ENCODE peak calls at places on chromosomes 2 and 18, in four cellular contexts. L is HepG2, B is K562, C is GM12878. P is an unnamed sample.

GRCh38 chr2:105371156-105371555 is 27.7 kb downstream of the FHL2 start:
- DNase-seq in L (no peak), B (no peak), C (no peak), P (no peak)

GRCh38 chr2:17901246-17901645 is 22.8 kb downstream of the KCNS3 start:
- DNase-seq in L (no peak), B (no peak), C (no peak), P (no peak)

GRCh38 chr18:23498877-23499570 is 4.3 kb upstream of the RMC1 start:
- DNase-seq in L (peak), B (peak), C (no peak), P (peak)

GRCh38 chr2:170819941-170820646 is 3.4 kb downstream of the GAD1 start:
- DNase-seq in L (no peak), B (no peak), C (no peak), P (no peak)

GRCh38 chr2:165902929-165903328 is 50.6 kb downstream of the TTC21B start:
- DNase-seq in L (peak), B (no peak), C (no peak), P (no peak)

GRCh38 chr2:16940214-16940613 is 274.6 kb upstream of the CYRIA start:
- DNase-seq in L (no peak), B (no peak), C (no peak), P (no peak)

GRCh38 chr18:54280206-54280550 is 10.9 kb downstream of the POLI start:
- DNase-seq in L (no peak), B (no peak), C (no peak), P (no peak)

GRCh38 chr2:56372071-56372656 is 188.4 kb downstream of the CCDC85A start:
- DNase-seq in L (no peak), B (no peak), C (no peak), P (no peak)

DNA sequence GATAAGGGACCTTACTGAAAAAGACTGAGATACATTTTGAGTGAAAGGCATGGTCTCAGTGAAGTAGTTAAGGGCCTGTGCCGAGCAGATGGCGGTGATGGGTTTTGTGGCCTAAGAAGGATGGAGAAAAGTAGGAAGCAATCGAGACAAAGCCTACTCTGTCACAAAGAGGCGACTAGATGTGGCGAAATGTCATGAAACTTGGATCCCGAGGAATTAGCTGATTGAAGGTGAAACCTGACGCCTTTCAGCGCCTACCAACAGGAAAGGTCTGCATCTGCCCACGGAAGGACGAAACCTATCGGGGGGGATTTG is 543 bp upstream of the CEP192 start:
- DNase-seq in L (peak), B (no peak), C (no peak), P (peak)
- TF ChIP-seq TARDBP in L (no peak), B (no peak), C (no peak), P (no peak)

GRCh38 chr2:217370391-217370790 is 510.5 kb upstream of the TNP1 start:
- DNase-seq in L (peak), B (no peak), C (no peak), P (no peak)
- TF ChIP-seq TARDBP in L (no peak), B (no peak), C (no peak), P (no peak)

GRCh38 chr2:60707750-60708371 is 48.2 kb upstream of the PAPOLG start:
- DNase-seq in L (peak), B (peak), C (peak), P (peak)

GRCh38 chr2:60708630-60709320 is 47.3 kb upstream of the PAPOLG start:
- DNase-seq in L (no peak), B (no peak), C (no peak), P (no peak)

GRCh38 chr2:60706021-60706420 is 50.0 kb upstream of the PAPOLG start:
- DNase-seq in L (no peak), B (no peak), C (no peak), P (no peak)

GRCh38 chr2:60710707-60711106 is 45.4 kb upstream of the PAPOLG start:
- DNase-seq in L (no peak), B (no peak), C (no peak), P (no peak)
- TF ChIP-seq TARDBP in L (no peak), B (no peak), C (no peak), P (no peak)

GRCh38 chr2:69465513-69466456 is 28.6 kb upstream of the NFU1 start:
- DNase-seq in L (no peak), B (no peak), C (no peak), P (no peak)

GRCh38 chr2:69464575-69464974 is 27.3 kb upstream of the NFU1 start:
- DNase-seq in L (no peak), B (no peak), C (no peak), P (no peak)

GRCh38 chr2:69469375-69469774 is 32.1 kb upstream of the NFU1 start:
- DNase-seq in L (no peak), B (no peak), C (no peak), P (no peak)

GRCh38 chr2:69469784-69470183 is 32.5 kb upstream of the NFU1 start:
- DNase-seq in L (no peak), B (no peak), C (no peak), P (no peak)

GRCh38 chr2:69466728-69467127 is 29.5 kb upstream of the NFU1 start:
- DNase-seq in L (no peak), B (no peak), C (no peak), P (no peak)
- TF ChIP-seq TARDBP in L (no peak), B (no peak), C (no peak), P (no peak)

GRCh38 chr2:212726403-212726802 is 187.8 kb upstream of the ERBB4 start:
- DNase-seq in L (no peak), B (no peak), C (no peak), P (no peak)

GRCh38 chr2:212730994-212731393 is 192.4 kb upstream of the ERBB4 start:
- DNase-seq in L (no peak), B (no peak), C (peak), P (no peak)

GRCh38 chr2:212725180-212725579 is 186.6 kb upstream of the ERBB4 start:
- DNase-seq in L (no peak), B (no peak), C (no peak), P (no peak)

GRCh38 chr2:212728717-212729116 is 190.1 kb upstream of the ERBB4 start:
- DNase-seq in L (no peak), B (no peak), C (no peak), P (no peak)

GRCh38 chr2:212727751-212728150 is 189.1 kb upstream of the ERBB4 start:
- DNase-seq in L (no peak), B (no peak), C (peak), P (no peak)
- TF ChIP-seq TARDBP in L (no peak), B (no peak), C (no peak), P (no peak)

DNA sequence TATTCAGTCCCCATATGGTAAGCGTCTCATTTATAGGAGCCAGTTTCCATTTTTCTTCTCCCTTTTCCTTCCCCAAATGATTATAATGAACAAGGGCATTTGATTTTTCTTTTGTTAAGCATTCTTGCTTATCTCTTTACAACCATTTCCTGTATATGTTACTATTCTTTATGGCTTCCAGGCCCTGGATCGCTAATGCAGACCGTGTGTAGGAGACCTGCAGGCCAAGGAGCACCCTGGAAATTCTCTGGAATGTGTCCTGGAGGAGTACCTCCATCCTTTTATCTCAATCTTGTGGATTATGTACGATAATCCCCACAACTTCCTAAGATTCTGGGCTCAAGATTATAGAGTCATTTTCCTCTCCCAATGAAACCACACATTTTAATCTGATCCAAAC is 439.6 kb upstream of the MMADHC start:
- DNase-seq in L (no peak), B (no peak), C (no peak), P (no peak)
- TF ChIP-seq TARDBP in L (no peak), B (no peak), C (no peak), P (no peak)

GRCh38 chr2:219672406-219672805 is 45.0 kb downstream of the SLC4A3 start:
- DNase-seq in L (no peak), B (no peak), C (no peak), P (no peak)

GRCh38 chr2:219679571-219679970 is 52.1 kb downstream of the SLC4A3 start:
- DNase-seq in L (no peak), B (no peak), C (no peak), P (no peak)

GRCh38 chr2:219676586-219676985 is 49.2 kb downstream of the SLC4A3 start:
- DNase-seq in L (no peak), B (no peak), C (no peak), P (no peak)

GRCh38 chr2:219679041-219679440 is 51.6 kb downstream of the SLC4A3 start:
- DNase-seq in L (no peak), B (no peak), C (no peak), P (no peak)

DNA sequence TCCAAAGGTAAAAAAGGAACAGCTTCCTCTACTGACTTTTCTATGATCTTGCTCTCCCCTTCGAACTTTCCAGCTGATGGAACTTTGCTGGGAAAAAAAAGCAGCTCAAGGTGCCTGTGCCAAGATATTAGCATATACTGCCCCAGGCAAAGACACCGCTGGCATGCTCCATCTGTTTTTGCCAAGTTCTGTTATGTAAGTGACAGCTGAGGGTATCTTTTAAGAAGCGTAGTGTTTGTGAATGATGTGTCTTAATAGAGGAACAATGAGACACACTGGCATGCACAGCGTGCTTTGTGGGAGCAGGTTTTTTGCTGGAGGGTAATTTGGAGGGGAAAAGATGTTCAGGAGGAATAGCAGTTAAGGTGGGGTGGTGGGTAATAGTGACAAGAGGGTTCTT is 47.8 kb downstream of the SLC4A3 start:
- DNase-seq in L (no peak), B (no peak), C (no peak), P (no peak)
- TF ChIP-seq TARDBP in L (no peak), B (no peak), C (no peak), P (no peak)

DNA sequence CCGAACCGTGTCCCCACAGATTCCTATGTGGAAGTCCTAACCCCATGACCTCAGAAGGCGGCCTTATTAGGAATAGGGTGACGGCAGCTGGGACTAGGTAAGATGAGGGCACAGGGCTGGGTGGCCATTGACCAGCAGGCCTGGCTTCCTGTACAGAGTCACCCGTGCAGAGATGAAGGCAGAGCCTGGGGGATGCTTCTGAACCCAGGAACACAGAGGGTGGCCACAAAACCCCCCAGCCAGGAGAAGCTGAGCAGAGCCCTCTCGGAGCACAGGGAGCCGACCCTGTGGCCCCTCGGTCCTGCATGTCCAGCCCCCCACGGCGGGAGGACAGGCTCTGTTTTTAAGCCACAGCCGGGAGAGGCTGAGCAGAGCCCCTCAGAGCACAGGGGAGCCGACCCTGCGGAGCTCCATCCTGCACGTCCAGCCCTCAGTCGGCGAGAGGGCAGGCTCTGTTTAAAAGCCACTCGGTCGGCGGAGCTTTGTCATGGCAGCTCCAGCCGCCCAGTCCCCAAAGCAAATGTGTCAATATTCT is 2.7 kb downstream of the PDCD1 start:
- DNase-seq in L (no peak), B (no peak), C (no peak), P (no peak)
- TF ChIP-seq TARDBP in L (no peak), B (no peak), C (no peak), P (no peak)

GRCh38 chr2:112182581-112183034 is 44.4 kb downstream of the FBLN7 start:
- DNase-seq in L (no peak), B (no peak), C (no peak), P (no peak)
- TF ChIP-seq TARDBP in L (no peak), B (no peak), C (no peak), P (no peak)

P was measured in HEK293T.